ENCODE peak calls at places on chromosome 16, in seven cellular contexts. H, X, T, Q, U, C and S are unnamed samples.

GRCh38 chr16:77077523-77077922 is 113.5 kb upstream of the MON1B start:
- DNase-seq in U (no peak), X (peak; percentile 3), Q (no peak), C (no peak), T (no peak), H (no peak), S (no peak)

GRCh38 chr16:24745791-24746190 is 16.3 kb downstream of the TNRC6A start:
- DNase-seq in X (no peak), H (no peak), Q (no peak), T (no peak), U (no peak), C (no peak), S (no peak)

GRCh38 chr16:88681709-88682451 is 4.4 kb downstream of the SNAI3 start:
- DNase-seq in Q (no peak), U (no peak), T (no peak), H (no peak), C (no peak), X (no peak), S (no peak)

GRCh38 chr16:1295465-1295864 is 14.0 kb upstream of the UBE2I start:
- DNase-seq in H (no peak), U (peak; percentile 39), X (no peak), Q (no peak), T (no peak), C (no peak), S (no peak)

GRCh38 chr16:88856122-88856827 is 472 bp downstream of the GALNS start:
- DNase-seq in T (no peak), H (peak; percentile 56), C (no peak), U (peak; percentile 92), X (peak; percentile 60), Q (peak; percentile 18), S (no peak)

GRCh38 chr16:19307587-19308241 is 22.2 kb downstream of the CLEC19A start:
- DNase-seq in H (no peak), U (peak; percentile 61), T (no peak), C (no peak), X (peak; percentile 82), Q (no peak), S (no peak)

GRCh38 chr16:12771341-12771798 is 32.3 kb downstream of the CPPED1 start:
- DNase-seq in T (no peak), H (no peak), U (no peak), C (no peak), Q (no peak), X (no peak), S (no peak)

GRCh38 chr16:59355704-59356103 is 621.6 kb upstream of the GOT2 start:
- DNase-seq in C (no peak), H (no peak), U (peak; percentile 14), T (no peak), X (no peak), Q (no peak), S (no peak)

GRCh38 chr16:70453891-70454220 is 539 bp upstream of the FCSK start:
- DNase-seq in Q (peak; percentile 71), H (no peak), U (peak; percentile 81), C (no peak), X (peak; percentile 66), T (peak; percentile 32), S (no peak)